ENCODE peak calls at places on chromosomes 12 and 14, in seven cellular contexts. G is fibroblast of lung, D is astrocyte of the cerebellum, Q is GM13977, B is HFFc6, F is astrocyte of the spinal cord, R is progenitor cell of endocrine pancreas. Z is an unnamed sample.

GRCh38 chr14:66628646-66629045 is 120.7 kb downstream of the GPHN start:
- DNase-seq in G (no peak), D (no peak), Q (no peak), B (no peak), F (no peak), R (no peak), Z (no peak)

GRCh38 chr14:74502236-74503019 is 8.9 kb downstream of the ISCA2 start:
- DNase-seq in G (peak; percentile 39), D (no peak), Q (peak; percentile 57), B (peak; percentile 32), F (no peak), R (no peak), Z (no peak)

GRCh38 chr12:104521731-104522130 is 65.0 kb downstream of the CHST11 start:
- DNase-seq in G (peak; percentile 45), D (no peak), Q (no peak), B (no peak), F (peak; percentile 14), R (no peak), Z (no peak)

GRCh38 chr12:93722179-93722578 is 45.0 kb downstream of the CRADD start:
- DNase-seq in G (no peak), D (no peak), Q (no peak), B (no peak), F (no peak), R (no peak), Z (no peak)

GRCh38 chr12:47237751-47238211 is 158.0 kb upstream of the AMIGO2 start:
- DNase-seq in G (no peak), D (no peak), Q (no peak), B (no peak), F (peak; percentile 9), R (no peak), Z (no peak)

GRCh38 chr12:93793983-93794382 is 116.8 kb downstream of the CRADD start:
- DNase-seq in G (peak; percentile 69), D (no peak), Q (no peak), B (peak; percentile 72), F (peak; percentile 87), R (no peak), Z (no peak)

GRCh38 chr12:79547044-79547734 is 143.6 kb downstream of the PAWR start:
- DNase-seq in G (peak; percentile 94), D (peak; percentile 71), Q (no peak), B (peak; percentile 83), F (peak; percentile 81), R (no peak), Z (peak; percentile 70)

GRCh38 chr12:122793685-122794106 is 19.3 kb downstream of the CCDC62 start:
- DNase-seq in G (peak; percentile 45), D (peak; percentile 44), Q (peak; percentile 66), B (peak; percentile 56), F (peak; percentile 71), R (no peak), Z (no peak)

GRCh38 chr12:91361864-91362263 is 179.2 kb upstream of the DCN start:
- DNase-seq in G (peak; percentile 39), D (peak; percentile 39), Q (peak; percentile 12), B (peak; percentile 43), F (peak; percentile 68), R (no peak), Z (no peak)

GRCh38 chr12:122322501-122322900 is 56.2 kb upstream of the VPS33A start:
- DNase-seq in G (peak; percentile 52), D (no peak), Q (no peak), B (no peak), F (peak; percentile 19), R (no peak), Z (no peak)

GRCh38 chr14:87049886-87050820 is 942.8 kb downstream of the GALC start:
- DNase-seq in G (peak; percentile 18), D (no peak), Q (no peak), B (peak; percentile 24), F (peak; percentile 7), R (no peak), Z (peak; percentile 2)

GRCh38 chr14:65210118-65210826 is 108.0 kb upstream of the MAX start:
- DNase-seq in G (peak; percentile 63), D (no peak), Q (no peak), B (no peak), F (peak; percentile 51), R (no peak), Z (no peak)

GRCh38 chr14:94542111-94542810 is 19.0 kb upstream of the SERPINA4 start:
- DNase-seq in G (peak; percentile 45), D (no peak), Q (no peak), B (no peak), F (peak; percentile 40), R (no peak), Z (peak; percentile 9)

GRCh38 chr14:100488057-100488456 is 99.2 kb downstream of the BEGAIN start:
- DNase-seq in G (no peak), D (no peak), Q (no peak), B (no peak), F (peak; percentile 38), R (no peak), Z (no peak)

GRCh38 chr12:53480425-53481107 is 18.7 kb downstream of the MAP3K12 start:
- DNase-seq in G (no peak), D (no peak), Q (no peak), B (no peak), F (no peak), R (no peak), Z (no peak)

GRCh38 chr12:123106640-123107359 is 44.1 kb downstream of the PITPNM2 start:
- DNase-seq in G (no peak), D (no peak), Q (no peak), B (no peak), F (no peak), R (no peak), Z (no peak)

GRCh38 chr12:402127-402456 is 648 bp downstream of the CCDC77 start:
- DNase-seq in G (peak; percentile 26), D (no peak), Q (no peak), B (peak; percentile 29), F (peak; percentile 51), R (no peak), Z (no peak)

GRCh38 chr12:66879392-66879791 is 200.5 kb upstream of the GRIP1 start:
- DNase-seq in G (no peak), D (no peak), Q (no peak), B (no peak), F (no peak), R (no peak), Z (no peak)

GRCh38 chr12:88418856-88419497 is 161.3 kb downstream of the KITLG start:
- DNase-seq in G (peak; percentile 64), D (no peak), Q (no peak), B (peak; percentile 55), F (no peak), R (no peak), Z (no peak)

GRCh38 chr12:56839489-56840442 is 76.6 kb downstream of the HSD17B6 start:
- DNase-seq in G (peak; percentile 11), D (no peak), Q (peak; percentile 34), B (peak; percentile 55), F (peak; percentile 4), R (no peak), Z (no peak)

GRCh38 chr12:58069268-58069967 is 128.1 kb downstream of the ATP23 start:
- DNase-seq in G (peak; percentile 25), D (no peak), Q (no peak), B (peak; percentile 34), F (no peak), R (no peak), Z (peak; percentile 19)

GRCh38 chr14:97411938-97412612 is 614.9 kb downstream of the VRK1 start:
- DNase-seq in G (no peak), D (no peak), Q (no peak), B (no peak), F (no peak), R (no peak), Z (no peak)

GRCh38 chr12:50517456-50518048 is 12.8 kb downstream of the DIP2B start:
- DNase-seq in G (peak; percentile 70), D (no peak), Q (peak; percentile 72), B (peak; percentile 39), F (peak; percentile 54), R (no peak), Z (no peak)

GRCh38 chr12:11580125-11580751 is 69.2 kb upstream of the ETV6 start:
- DNase-seq in G (peak; percentile 89), D (peak; percentile 66), Q (no peak), B (peak; percentile 90), F (peak; percentile 77), R (no peak), Z (peak; percentile 80)

GRCh38 chr14:91338369-91338768 is 79.3 kb downstream of the CCDC88C start:
- DNase-seq in G (no peak), D (no peak), Q (no peak), B (peak; percentile 4), F (no peak), R (no peak), Z (no peak)

GRCh38 chr14:34365309-34365915 is 96.6 kb downstream of the SPTSSA start:
- DNase-seq in G (no peak), D (no peak), Q (no peak), B (no peak), F (peak; percentile 54), R (no peak), Z (no peak)
- TF ChIP-seq CTCF in G (peak; percentile 34), D (peak; percentile 42), Q (no peak), B (peak; percentile 36), F (peak; percentile 43), R (no peak), Z (no peak)

DNA sequence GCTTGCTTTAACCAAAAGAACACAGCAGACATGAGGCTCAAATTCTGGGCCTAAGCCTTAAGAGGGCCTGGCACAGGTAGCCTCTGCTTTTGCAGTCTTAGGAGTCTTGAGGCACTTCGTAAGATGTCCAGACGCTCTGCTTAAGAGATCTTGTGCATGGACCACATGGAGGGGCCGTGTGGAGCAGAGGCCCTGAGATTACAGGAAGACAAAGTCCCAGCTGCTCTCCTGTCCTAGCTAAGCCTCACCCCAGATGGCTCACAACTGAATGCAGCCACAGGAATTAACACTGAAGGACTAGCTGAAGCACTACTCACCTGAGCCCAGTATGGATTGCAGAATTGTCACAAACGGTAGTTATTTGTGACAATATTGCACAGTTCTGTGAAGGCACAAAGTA is 446.0 kb downstream of the PDZRN4 start:
- DNase-seq in G (no peak), D (no peak), Q (no peak), B (no peak), F (no peak), R (no peak), Z (no peak)
- TF ChIP-seq CTCF in G (no peak), D (no peak), Q (no peak), B (no peak), F (no peak), R (no peak), Z (no peak)

GRCh38 chr12:38053655-38054464 is 262.7 kb upstream of the ALG10B start:
- DNase-seq in G (no peak), D (no peak), Q (peak; percentile 3), B (no peak), F (no peak), R (no peak), Z (no peak)
- TF ChIP-seq CTCF in G (no peak), D (no peak), Q (no peak), B (no peak), F (no peak), R (no peak), Z (no peak)

DNA sequence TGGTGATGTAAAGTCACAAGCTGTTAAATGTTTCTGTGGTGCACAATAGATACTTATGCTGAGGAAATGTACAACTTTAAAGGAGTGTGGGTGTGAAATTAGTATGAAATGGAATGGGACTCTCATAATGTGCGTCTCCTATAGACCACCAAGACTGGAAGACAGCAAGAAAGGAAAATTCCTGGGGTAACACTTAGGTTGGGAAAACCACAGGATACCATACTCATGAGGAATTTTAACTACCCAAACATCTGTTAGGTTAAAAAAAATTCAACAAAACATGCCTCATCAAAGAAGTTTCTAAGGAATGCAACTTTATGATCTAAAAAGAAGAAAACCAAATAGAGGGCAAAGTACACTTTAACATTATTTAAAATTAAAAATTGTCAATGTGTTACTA is 113.7 kb upstream of the MYF6 start:
- DNase-seq in G (peak; percentile 98), D (peak; percentile 80), Q (no peak), B (peak; percentile 74), F (peak; percentile 91), R (no peak), Z (peak; percentile 80)
- TF ChIP-seq CTCF in G (no peak), D (no peak), Q (no peak), B (no peak), F (no peak), R (no peak), Z (no peak)